ENCODE peak calls at places on chromosome 12, in ten cellular contexts. L is ovary, E is Peyer's patch, Y is K562, S is gastrocnemius medialis, B is GM12892, F is lower leg skin, H is IMR-90, R is A549, A is tibial nerve. C is an unnamed sample.

GRCh38 chr12:3777206-3777809 is 24.4 kb upstream of the CRACR2A start:
- DNase-seq in L (no peak), E (no peak), Y (peak; percentile 15), S (no peak), B (no peak), F (no peak), H (peak; percentile 43), R (peak; percentile 46), A (no peak), C (no peak)

GRCh38 chr12:124170756-124171155 is 124.1 kb upstream of the RFLNA start:
- DNase-seq in L (no peak), E (no peak), Y (no peak), S (no peak), B (no peak), F (no peak), H (no peak), R (no peak), A (no peak), C (no peak)

GRCh38 chr12:66662729-66663128 is 16.1 kb downstream of the GRIP1 start:
- DNase-seq in L (no peak), E (no peak), Y (no peak), S (no peak), B (no peak), F (no peak), H (peak; percentile 33), R (no peak), A (no peak), C (no peak)

GRCh38 chr12:30755395-30755762 is 628 bp upstream of the CAPRIN2 start:
- DNase-seq in L (no peak), E (no peak), Y (no peak), S (no peak), B (no peak), F (no peak), H (no peak), R (peak; percentile 2), A (no peak), C (no peak)

GRCh38 chr12:113684053-113684907 is 212.6 kb upstream of the LHX5 start:
- DNase-seq in L (no peak), E (no peak), Y (no peak), S (no peak), B (no peak), F (no peak), H (peak; percentile 33), R (no peak), A (no peak), C (peak; percentile 63)

GRCh38 chr12:75725505-75726120 is 214.2 kb upstream of the KRR1 start:
- DNase-seq in L (no peak), E (no peak), Y (no peak), S (no peak), B (no peak), F (no peak), H (peak; percentile 74), R (peak; percentile 80), A (no peak), C (peak; percentile 18)

GRCh38 chr12:124680863-124681778 is 113.7 kb upstream of the NCOR2 start:
- DNase-seq in L (no peak), E (no peak), Y (peak; percentile 63), S (peak; percentile 59), B (peak; percentile 59), F (no peak), H (peak; percentile 95), R (peak; percentile 95), A (peak; percentile 58), C (peak; percentile 92)

GRCh38 chr12:116152268-116152667 is 125.2 kb downstream of the MED13L start:
- DNase-seq in L (no peak), E (no peak), Y (no peak), S (no peak), B (no peak), F (no peak), H (peak; percentile 92), R (peak; percentile 33), A (no peak), C (no peak)

GRCh38 chr12:76636141-76636692 is 76.6 kb upstream of the OSBPL8 start:
- DNase-seq in L (no peak), E (no peak), Y (peak; percentile 31), S (no peak), B (no peak), F (no peak), H (peak; percentile 40), R (no peak), A (no peak), C (no peak)

GRCh38 chr12:47715393-47715876 is 9.6 kb upstream of the RPAP3 start:
- DNase-seq in L (peak; percentile 92), E (peak; percentile 69), Y (peak; percentile 62), S (peak; percentile 74), B (no peak), F (peak; percentile 96), H (peak; percentile 71), R (peak; percentile 80), A (peak; percentile 53), C (no peak)

GRCh38 chr12:14239350-14239934 is 126.0 kb upstream of the ATF7IP start:
- DNase-seq in L (no peak), E (no peak), Y (no peak), S (no peak), B (no peak), F (no peak), H (no peak), R (peak; percentile 47), A (no peak), C (no peak)

GRCh38 chr12:120490833-120491512 is 4.9 kb upstream of the DYNLL1 start:
- DNase-seq in L (no peak), E (no peak), Y (no peak), S (peak; percentile 11), B (no peak), F (no peak), H (no peak), R (no peak), A (no peak), C (no peak)

GRCh38 chr12:22684526-22685118 is 59.7 kb downstream of the ETNK1 start:
- DNase-seq in L (no peak), E (no peak), Y (peak; percentile 18), S (no peak), B (no peak), F (no peak), H (peak; percentile 59), R (peak; percentile 50), A (no peak), C (no peak)

GRCh38 chr12:13208533-13209278 is 12.2 kb downstream of the EMP1 start:
- DNase-seq in L (no peak), E (no peak), Y (no peak), S (no peak), B (no peak), F (no peak), H (peak; percentile 53), R (peak; percentile 67), A (no peak), C (no peak)

GRCh38 chr12:86283607-86284006 is 27.4 kb upstream of the MGAT4C start:
- DNase-seq in L (no peak), E (no peak), Y (no peak), S (no peak), B (no peak), F (no peak), H (no peak), R (no peak), A (no peak), C (no peak)

GRCh38 chr12:97716356-97716755 is 253.8 kb downstream of the RMST start:
- DNase-seq in L (no peak), E (no peak), Y (no peak), S (no peak), B (no peak), F (no peak), H (no peak), R (peak; percentile 13), A (no peak), C (no peak)

GRCh38 chr12:108633534-108634224 is at the start of gene SELPLG:
- DNase-seq in L (no peak), E (no peak), Y (peak; percentile 45), S (peak; percentile 36), B (peak; percentile 83), F (peak; percentile 93), H (no peak), R (no peak), A (no peak), C (no peak)

DNA sequence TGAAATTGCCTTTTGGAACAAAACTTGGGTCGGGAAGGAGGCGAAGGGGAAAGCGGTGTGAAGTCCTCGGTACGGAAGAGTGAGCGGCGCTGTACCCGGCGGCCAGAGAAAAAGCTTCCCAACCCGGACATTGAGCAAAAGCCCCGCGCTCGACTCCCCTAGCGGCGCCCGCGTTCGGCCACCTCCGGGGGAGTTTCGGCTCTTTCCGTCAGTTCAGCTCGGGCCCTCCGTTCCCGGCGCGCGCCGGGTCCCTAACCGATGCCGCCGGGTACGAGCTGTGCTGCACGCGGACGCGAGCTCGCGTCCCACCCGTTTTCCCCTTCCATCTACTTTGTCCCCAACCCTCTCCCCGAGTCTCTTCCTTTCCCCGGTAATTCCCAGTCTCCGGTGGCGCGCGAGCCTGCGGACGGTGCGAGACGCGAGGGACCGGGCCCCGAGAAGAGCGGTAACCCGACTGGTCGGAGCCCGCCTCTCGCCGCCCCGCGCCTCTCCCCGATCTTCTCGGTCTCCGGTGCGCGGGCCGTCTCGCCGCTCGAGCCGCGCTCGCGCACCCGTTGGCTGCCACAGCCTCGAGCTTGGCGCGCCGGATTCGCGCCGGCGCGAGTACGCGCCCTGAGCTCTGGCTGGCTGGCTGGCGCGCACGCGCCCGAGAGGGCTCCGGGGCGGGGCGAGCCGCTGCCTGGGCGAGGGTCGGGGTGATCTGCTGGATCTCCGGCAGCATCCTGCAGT is 446 bp upstream of the SPATS2 start:
- DNase-seq in L (peak; percentile 82), E (peak; percentile 96), Y (peak; percentile 96), S (peak; percentile 73), B (peak; percentile 90), F (peak; percentile 96), H (peak; percentile 94), R (peak; percentile 97), A (peak; percentile 63), C (peak; percentile 90)
- TF ChIP-seq POLR2A in L (no peak), E (peak; percentile 66), Y (peak; percentile 97), S (peak; percentile 85), B (peak; percentile 71), F (no peak), H (peak; percentile 82), R (peak; percentile 65), A (peak; percentile 50), C (peak; percentile 59)

GRCh38 chr12:93677195-93678064 is at the start of gene CRADD:
- DNase-seq in L (peak; percentile 85), E (peak; percentile 81), Y (peak; percentile 79), S (peak; percentile 78), B (peak; percentile 47), F (peak; percentile 94), H (peak; percentile 99), R (peak; percentile 99), A (peak; percentile 64), C (peak; percentile 57)
- TF ChIP-seq POLR2A in L (peak; percentile 70), E (peak; percentile 69), Y (peak; percentile 90), S (peak; percentile 70), B (peak; percentile 90), F (no peak), H (peak; percentile 86), R (peak; percentile 59), A (peak; percentile 78), C (peak; percentile 46)

GRCh38 chr12:126191037-126191891 is 1126.0 kb downstream of the AACS start:
- DNase-seq in L (no peak), E (peak; percentile 58), Y (no peak), S (no peak), B (no peak), F (no peak), H (no peak), R (no peak), A (no peak), C (no peak)
- TF ChIP-seq POLR2A in L (no peak), E (no peak), Y (no peak), S (no peak), B (no peak), F (no peak), H (no peak), R (no peak), A (no peak), C (no peak)

DNA sequence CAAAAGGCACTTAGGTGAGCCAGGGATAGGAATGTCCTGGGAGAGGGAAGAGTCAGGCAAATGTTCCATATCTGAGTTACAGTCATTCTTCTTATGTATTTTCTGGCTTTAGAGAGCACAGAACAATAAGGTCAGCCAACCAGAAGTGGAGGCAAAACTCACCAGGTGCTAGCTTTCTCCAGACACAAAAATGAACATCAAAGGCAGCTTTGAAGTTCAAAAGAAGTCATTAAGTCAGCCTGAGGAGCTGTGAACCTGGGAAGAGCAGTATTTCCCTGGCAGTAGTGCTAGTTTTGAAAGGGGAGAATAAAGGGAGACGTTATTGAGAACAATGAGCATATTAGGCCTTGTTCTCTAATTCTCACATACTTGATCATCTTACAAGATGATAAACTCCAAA is 199.8 kb upstream of the LMNTD1 start:
- DNase-seq in L (no peak), E (no peak), Y (no peak), S (no peak), B (no peak), F (no peak), H (no peak), R (no peak), A (no peak), C (no peak)
- TF ChIP-seq POLR2A in L (no peak), E (no peak), Y (no peak), S (no peak), B (no peak), F (no peak), H (no peak), R (no peak), A (no peak), C (no peak)